ENCODE peak calls at places on chromosomes 16 and 17, in six cellular contexts. One of them, this sample, is unnamed.
A peak's percentile ranks its signal among the peaks of the same experiment; 100 is the strongest.

GRCh38 chr17:60160829-60161501 is 11.2 kb downstream of the CA4 start:
- DNase-seq in ELR: no peak
- DNase-seq in NCI-H69: peak; percentile 49
- DNase-seq in Peyer's patch: no peak
- DNase-seq in NCI-H1092: no peak
- DNase-seq in fibroblast of pulmonary artery: no peak
- DNase-seq in this sample: peak; percentile 60

GRCh38 chr17:34692932-34693331 is 113.5 kb downstream of the TMEM132E start:
- DNase-seq in ELR: peak; percentile 5
- DNase-seq in NCI-H69: peak; percentile 20
- DNase-seq in Peyer's patch: no peak
- DNase-seq in NCI-H1092: no peak
- DNase-seq in fibroblast of pulmonary artery: no peak
- DNase-seq in this sample: no peak

GRCh38 chr16:67429053-67429798 is 1.7 kb upstream of the HSD11B2 start:
- DNase-seq in ELR: no peak
- DNase-seq in NCI-H69: peak; percentile 24
- DNase-seq in Peyer's patch: peak; percentile 82
- DNase-seq in NCI-H1092: no peak
- DNase-seq in fibroblast of pulmonary artery: no peak
- DNase-seq in this sample: no peak

GRCh38 chr16:85296859-85297698 is 184.8 kb upstream of the CIBAR2 start:
- DNase-seq in ELR: peak; percentile 63
- DNase-seq in NCI-H69: peak; percentile 56
- DNase-seq in Peyer's patch: peak; percentile 67
- DNase-seq in NCI-H1092: peak; percentile 27
- DNase-seq in fibroblast of pulmonary artery: peak; percentile 22
- DNase-seq in this sample: peak; percentile 82

GRCh38 chr16:29990883-29991570 is 4.4 kb downstream of the HIRIP3 start:
- DNase-seq in ELR: no peak
- DNase-seq in NCI-H69: no peak
- DNase-seq in Peyer's patch: no peak
- DNase-seq in NCI-H1092: no peak
- DNase-seq in fibroblast of pulmonary artery: no peak
- DNase-seq in this sample: no peak

GRCh38 chr16:89026121-89026612 is 49.2 kb upstream of the CBFA2T3 start:
- DNase-seq in ELR: peak; percentile 21
- DNase-seq in NCI-H69: no peak
- DNase-seq in Peyer's patch: no peak
- DNase-seq in NCI-H1092: no peak
- DNase-seq in fibroblast of pulmonary artery: no peak
- DNase-seq in this sample: no peak

GRCh38 chr16:49556252-49557069 is 182.9 kb downstream of the C16orf78 start:
- DNase-seq in ELR: peak; percentile 17
- DNase-seq in NCI-H69: peak; percentile 79
- DNase-seq in Peyer's patch: peak; percentile 20
- DNase-seq in NCI-H1092: no peak
- DNase-seq in fibroblast of pulmonary artery: peak; percentile 63
- DNase-seq in this sample: peak; percentile 77

GRCh38 chr17:6752068-6752909 is 3.6 kb upstream of the XAF1 start:
- DNase-seq in ELR: peak; percentile 99
- DNase-seq in NCI-H69: no peak
- DNase-seq in Peyer's patch: no peak
- DNase-seq in NCI-H1092: no peak
- DNase-seq in fibroblast of pulmonary artery: peak; percentile 100
- DNase-seq in this sample: peak; percentile 22

GRCh38 chr17:68103148-68103547 is 67.6 kb downstream of the KPNA2 start:
- DNase-seq in ELR: no peak
- DNase-seq in NCI-H69: peak; percentile 72
- DNase-seq in Peyer's patch: no peak
- DNase-seq in NCI-H1092: no peak
- DNase-seq in fibroblast of pulmonary artery: no peak
- DNase-seq in this sample: no peak

GRCh38 chr17:7307686-7308624 is 527 bp downstream of the EIF5A start:
- DNase-seq in ELR: peak; percentile 57
- DNase-seq in NCI-H69: peak; percentile 65
- DNase-seq in Peyer's patch: peak; percentile 79
- DNase-seq in NCI-H1092: no peak
- DNase-seq in fibroblast of pulmonary artery: peak; percentile 35
- DNase-seq in this sample: peak; percentile 43

GRCh38 chr17:80780381-80781187 is 211.1 kb upstream of the CHMP6 start:
- DNase-seq in ELR: peak; percentile 47
- DNase-seq in NCI-H69: no peak
- DNase-seq in Peyer's patch: no peak
- DNase-seq in NCI-H1092: no peak
- DNase-seq in fibroblast of pulmonary artery: no peak
- DNase-seq in this sample: no peak

GRCh38 chr16:83744521-83744981 is 63.2 kb upstream of the HSBP1 start:
- DNase-seq in ELR: peak; percentile 62
- DNase-seq in NCI-H69: no peak
- DNase-seq in Peyer's patch: no peak
- DNase-seq in NCI-H1092: no peak
- DNase-seq in fibroblast of pulmonary artery: no peak
- DNase-seq in this sample: no peak

GRCh38 chr17:28567604-28568003 is 3.7 kb downstream of the PIGS start:
- DNase-seq in ELR: no peak
- DNase-seq in NCI-H69: no peak
- DNase-seq in Peyer's patch: no peak
- DNase-seq in NCI-H1092: no peak
- DNase-seq in fibroblast of pulmonary artery: no peak
- DNase-seq in this sample: no peak

GRCh38 chr17:81512984-81513668 is 527 bp upstream of the ACTG1 start:
- DNase-seq in ELR: peak; percentile 81
- DNase-seq in NCI-H69: peak; percentile 90
- DNase-seq in Peyer's patch: peak; percentile 78
- DNase-seq in NCI-H1092: peak; percentile 48
- DNase-seq in fibroblast of pulmonary artery: peak; percentile 57
- DNase-seq in this sample: peak; percentile 41

GRCh38 chr17:43597624-43598358 is 51.7 kb upstream of the ETV4 start:
- DNase-seq in ELR: no peak
- DNase-seq in NCI-H69: no peak
- DNase-seq in Peyer's patch: no peak
- DNase-seq in NCI-H1092: no peak
- DNase-seq in fibroblast of pulmonary artery: no peak
- DNase-seq in this sample: no peak

GRCh38 chr16:67551091-67551490 is 11.2 kb upstream of the CTCF start:
- DNase-seq in ELR: no peak
- DNase-seq in NCI-H69: no peak
- DNase-seq in Peyer's patch: no peak
- DNase-seq in NCI-H1092: no peak
- DNase-seq in fibroblast of pulmonary artery: no peak
- DNase-seq in this sample: no peak

GRCh38 chr17:76104140-76104895 is 731 bp upstream of the EXOC7 start:
- DNase-seq in ELR: no peak
- DNase-seq in NCI-H69: no peak
- DNase-seq in Peyer's patch: no peak
- DNase-seq in NCI-H1092: no peak
- DNase-seq in fibroblast of pulmonary artery: no peak
- DNase-seq in this sample: no peak